ENCODE peak calls at places on chromosomes 1 and 21, in six cellular contexts. U is H9, R is GM23248, Y is GM23338, P is fibroblast of lung, G is mesendoderm. H is an unnamed sample. For H3K4me1, the result is how much of the 10 kb centered on the place peaks cover.

GRCh38 chr1:89620664-89621063 is 12.3 kb upstream of the LRRC8C start:
- DNase-seq in U (no peak), R (no peak), Y (no peak), G (no peak), P (no peak), H (no peak)

GRCh38 chr21:15104470-15104869 is 39.7 kb upstream of the NRIP1 start:
- DNase-seq in U (no peak), Y (no peak), R (no peak), P (no peak), G (no peak), H (no peak)

GRCh38 chr1:65469889-65470340 is 49.4 kb downstream of the LEPR start:
- DNase-seq in R (no peak), Y (no peak), P (peak), U (no peak), G (no peak), H (peak)

GRCh38 chr1:26373281-26373680 is 731 bp upstream of the ZNF683 start:
- DNase-seq in P (no peak), G (no peak), U (no peak), R (no peak), Y (no peak), H (no peak)

GRCh38 chr1:17462677-17463076 is 23.2 kb upstream of the RCC2 start:
- DNase-seq in G (no peak), Y (no peak), U (no peak), R (no peak), P (no peak), H (no peak)

GRCh38 chr1:17883662-17884395 is 128.7 kb downstream of the ACTL8 start:
- DNase-seq in U (no peak), P (no peak), R (no peak), G (no peak), Y (no peak), H (no peak)

GRCh38 chr1:9410737-9411297 is 118.1 kb downstream of the SPSB1 start:
- DNase-seq in Y (peak), R (peak), U (no peak), P (peak), G (peak), H (peak)

GRCh38 chr1:63924600-63924999 is 150.8 kb downstream of the ROR1 start:
- DNase-seq in R (no peak), G (peak), U (no peak), P (no peak), Y (no peak), H (no peak)

GRCh38 chr1:22949807-22950462 is 22.7 kb downstream of the LACTBL1 start:
- DNase-seq in R (no peak), Y (no peak), U (no peak), P (peak), G (no peak), H (peak)

GRCh38 chr1:155073377-155074272 is 5.0 kb upstream of the EFNA3 start:
- DNase-seq in R (no peak), Y (no peak), U (no peak), G (no peak), P (no peak), H (peak)

GRCh38 chr1:168726719-168727118 is 2.3 kb downstream of the DPT start:
- DNase-seq in R (no peak), Y (no peak), U (no peak), P (no peak), G (no peak), H (no peak)

GRCh38 chr1:40032240-40032891 is 8.2 kb upstream of the CAP1 start:
- DNase-seq in R (peak), Y (peak), U (peak), P (peak), G (peak), H (no peak)

GRCh38 chr1:222889445-222889844 is 74.6 kb downstream of the DISP1 start:
- DNase-seq in Y (no peak), U (no peak), P (no peak), G (no peak), R (peak), H (no peak)

GRCh38 chr1:208261874-208262273 is 17.7 kb upstream of the PLXNA2 start:
- DNase-seq in Y (no peak), G (no peak), P (no peak), U (no peak), R (no peak), H (no peak)

GRCh38 chr1:44695671-44696070 is 21.2 kb downstream of the ARMH1 start:
- DNase-seq in Y (no peak), G (no peak), U (no peak), R (no peak), P (no peak), H (no peak)

GRCh38 chr1:229165327-229165726 is 105.6 kb upstream of the RAB4A start:
- DNase-seq in G (no peak), U (no peak), P (no peak), R (no peak), Y (no peak), H (peak)

GRCh38 chr21:45356251-45356650 is 48.7 kb upstream of the COL18A1 start:
- DNase-seq in G (no peak), P (no peak), U (no peak), Y (peak), R (no peak), H (no peak)

GRCh38 chr1:55214903-55215193 is 316 bp downstream of the USP24 start:
- DNase-seq in R (peak), G (peak), Y (peak), P (peak), U (peak), H (peak)

GRCh38 chr21:42997053-42997452 is 22.7 kb downstream of the PKNOX1 start:
- DNase-seq in U (no peak), R (peak), P (peak), Y (no peak), G (no peak), H (peak)

GRCh38 chr1:9426291-9426711 is 113.0 kb upstream of the SLC25A33 start:
- DNase-seq in G (no peak), R (no peak), U (no peak), Y (no peak), P (no peak), H (no peak)

GRCh38 chr1:41380979-41381690 is 19.9 kb downstream of the FOXO6 start:
- DNase-seq in R (peak), G (no peak), Y (no peak), P (no peak), U (no peak), H (no peak)

GRCh38 chr21:42218836-42219605 is at the start of gene ABCG1:
- DNase-seq in P (no peak), U (peak), Y (peak), G (peak), R (peak), H (peak)

GRCh38 chr1:104463126-104463697 is 713.5 kb downstream of the AMY1C start:
- DNase-seq in R (no peak), U (no peak), Y (no peak), G (no peak), P (no peak), H (no peak)

GRCh38 chr1:90851711-90852050 is 134.6 kb upstream of the BARHL2 start:
- DNase-seq in G (no peak), U (no peak), Y (no peak), P (no peak), R (no peak), H (no peak)

GRCh38 chr1:3483801-3484444 is 29.5 kb downstream of the ARHGEF16 start:
- DNase-seq in P (no peak), G (peak), R (peak), Y (peak), U (peak), H (no peak)

GRCh38 chr1:169618367-169618766 is 11.6 kb downstream of the SELP start:
- DNase-seq in U (no peak), G (no peak), Y (no peak), P (no peak), R (no peak), H (no peak)

GRCh38 chr1:244165701-244166100 is 114.6 kb downstream of the ZBTB18 start:
- DNase-seq in U (no peak), R (no peak), P (no peak), Y (no peak), G (no peak), H (no peak)

GRCh38 chr1:226625832-226626576 is 77.4 kb downstream of the STUM start:
- DNase-seq in P (no peak), Y (no peak), R (no peak), G (no peak), U (no peak), H (peak)

GRCh38 chr1:87135313-87135712 is 193.4 kb upstream of the LMO4 start:
- DNase-seq in U (no peak), G (no peak), Y (no peak), P (no peak), R (no peak), H (no peak)

GRCh38 chr1:37588939-37589338 is 6.8 kb downstream of the GNL2 start:
- DNase-seq in U (no peak), P (no peak), R (no peak), Y (no peak), G (no peak), H (no peak)

GRCh38 chr1:175673236-175674150 is 69.9 kb downstream of the TNR start:
- DNase-seq in G (peak), P (no peak), Y (no peak), R (no peak), U (no peak), H (no peak)

GRCh38 chr21:41631564-41632461 is 123.9 kb upstream of the TMPRSS2 start:
- DNase-seq in Y (no peak), P (peak), U (no peak), R (peak), G (no peak), H (peak)

GRCh38 chr1:243409284-243409683 is 153.4 kb downstream of the SDCCAG8 start:
- DNase-seq in G (peak), P (no peak), U (no peak), Y (peak), R (no peak), H (no peak)

GRCh38 chr1:34686531-34686930 is 68.3 kb upstream of the GJB5 start:
- DNase-seq in R (no peak), G (no peak), Y (no peak), U (no peak), P (no peak), H (no peak)

GRCh38 chr1:46755121-46755520 is 36.2 kb upstream of the EFCAB14 start:
- DNase-seq in U (no peak), P (no peak), R (no peak), Y (no peak), G (no peak), H (no peak)

GRCh38 chr1:202615501-202616354 is 94.5 kb downstream of the SYT2 start:
- DNase-seq in Y (no peak), G (no peak), R (peak), U (no peak), P (peak), H (peak)

GRCh38 chr1:95207223-95207935 is 26.6 kb upstream of the RWDD3 start:
- DNase-seq in Y (no peak), P (no peak), G (no peak), R (no peak), U (no peak), H (no peak)

GRCh38 chr1:234866007-234866866 is 256.3 kb upstream of the IRF2BP2 start:
- DNase-seq in P (peak), R (peak), G (peak), U (no peak), Y (no peak), H (peak)

GRCh38 chr1:116415699-116416533 is 42.9 kb downstream of the ATP1A1 start:
- DNase-seq in U (peak), G (peak), R (peak), P (no peak), Y (peak), H (peak)

GRCh38 chr1:35243681-35244080 is 24.8 kb upstream of the ZMYM4 start:
- DNase-seq in G (no peak), U (no peak), P (no peak), Y (no peak), R (no peak), H (peak)

GRCh38 chr1:201307760-201308499 is 24.6 kb downstream of the PKP1 start:
- DNase-seq in R (peak), G (peak), P (no peak), Y (no peak), U (no peak), H (peak)

GRCh38 chr1:201309420-201309819 is 26.1 kb downstream of the PKP1 start:
- DNase-seq in R (peak), P (no peak), U (peak), G (peak), Y (peak), H (peak)

GRCh38 chr1:201304126-201304525 is 20.8 kb downstream of the PKP1 start:
- DNase-seq in R (no peak), U (no peak), Y (no peak), P (no peak), G (no peak), H (peak)

GRCh38 chr1:201305815-201306214 is 22.5 kb downstream of the PKP1 start:
- DNase-seq in G (no peak), U (no peak), Y (no peak), R (no peak), P (no peak), H (peak)

GRCh38 chr1:201307239-201307638 is 23.9 kb downstream of the PKP1 start:
- DNase-seq in Y (no peak), G (no peak), P (no peak), R (peak), U (no peak), H (peak)
- H3K4me2 ChIP-seq in Y (no peak), G (no peak), P (no peak), R (peak), U (no peak), H (no peak)

DNA sequence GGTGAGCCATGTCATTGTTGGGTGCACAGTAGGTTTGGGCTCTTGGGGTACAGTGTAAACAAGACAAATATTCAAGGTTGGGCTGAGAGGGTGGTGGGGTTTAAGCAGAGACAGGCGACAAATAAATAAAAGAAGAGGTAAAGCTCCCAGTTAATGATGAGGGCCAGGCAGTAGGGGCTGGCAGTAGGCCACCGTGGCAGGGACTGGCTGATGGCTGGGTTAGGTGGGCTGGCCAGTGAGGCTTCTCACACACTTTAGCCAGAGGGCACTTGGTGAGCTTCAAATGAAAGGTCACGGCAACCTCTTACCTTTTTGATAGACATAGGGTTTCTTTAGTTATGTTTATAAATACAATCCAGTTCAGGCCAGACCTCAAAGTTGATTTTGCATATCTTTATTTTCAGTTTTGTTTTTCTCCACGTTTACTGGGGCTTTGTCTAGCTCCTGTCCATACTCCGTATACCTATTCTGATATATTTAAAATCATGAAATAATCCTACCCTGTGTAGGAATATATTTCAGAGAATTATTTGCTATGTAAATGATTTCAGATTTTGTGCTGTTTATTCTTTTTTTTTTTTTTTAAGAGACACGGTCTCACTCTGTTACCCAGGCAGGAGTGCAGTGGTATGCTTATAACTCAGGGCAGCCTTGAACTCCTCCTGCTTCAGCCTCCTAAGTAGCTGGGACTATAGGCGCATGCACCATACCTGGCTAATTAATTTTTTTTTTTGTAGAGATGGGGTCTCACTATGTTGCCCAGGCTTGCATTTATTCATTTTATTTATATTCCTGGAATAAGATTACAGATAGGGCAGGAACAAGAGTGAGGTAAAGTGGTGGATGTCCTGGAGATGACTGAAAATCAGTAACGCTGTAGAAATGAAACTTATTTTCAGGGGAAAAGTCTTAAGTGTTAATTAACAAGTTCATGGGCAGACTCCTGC is 122.7 kb downstream of the RYR2 start:
- DNase-seq in P (no peak), G (no peak), Y (no peak), R (no peak), U (no peak), H (no peak)
- H3K4me1 ChIP-seq in P (under half), G (under half), Y (under half), R (under half), U (under half), H (under half)

DNA sequence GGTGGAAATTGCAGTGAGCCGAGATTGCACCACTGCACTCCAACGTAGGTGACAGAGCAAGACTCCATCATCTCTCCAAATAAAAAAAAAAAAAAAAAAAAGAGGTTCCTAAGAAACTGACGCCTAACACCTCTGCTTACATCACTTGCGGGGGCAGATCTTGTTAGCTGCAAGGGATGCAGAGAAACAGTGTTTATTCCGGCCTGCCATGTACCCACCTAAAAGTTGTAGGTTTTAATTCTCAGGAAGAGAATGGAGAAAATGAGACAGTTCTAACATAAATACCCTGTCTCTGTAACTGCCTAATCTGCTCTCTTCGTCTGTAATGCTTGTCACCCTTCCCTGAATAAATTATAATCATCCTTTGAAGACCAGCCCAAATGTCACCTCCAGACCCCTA is 9.0 kb upstream of the SRSF4 start:
- DNase-seq in R (no peak), G (no peak), Y (no peak), P (no peak), U (no peak), H (no peak)
- H3K4me2 ChIP-seq in R (no peak), G (no peak), Y (no peak), P (no peak), U (no peak), H (no peak)

DNA sequence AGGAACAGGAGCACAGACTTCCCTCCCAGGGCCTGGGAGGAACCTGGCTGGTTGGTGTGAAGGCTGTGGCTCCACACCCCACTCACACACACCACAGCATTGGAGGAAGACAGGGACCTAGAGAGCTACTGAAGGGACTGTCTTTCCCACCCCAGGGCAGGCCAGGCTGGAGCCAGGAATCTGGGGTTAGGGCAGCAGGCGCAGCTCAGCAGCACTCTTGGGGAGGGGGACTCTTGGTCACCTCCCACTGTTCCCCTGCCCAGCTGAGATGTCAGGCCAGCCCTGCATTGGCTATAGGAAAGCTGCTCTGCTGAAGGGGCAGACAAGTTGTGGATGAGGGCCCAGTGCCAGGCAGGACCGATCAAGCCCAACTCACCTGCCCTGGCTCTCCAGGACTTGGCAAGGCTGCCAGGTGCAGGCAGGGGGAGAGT is 1.6 kb upstream of the PLEKHA6 start:
- DNase-seq in R (no peak), G (no peak), Y (no peak), P (no peak), U (no peak), H (no peak)
- H3K4me1 ChIP-seq in R (under half), G (under half), Y (under half), P (under half), U (under half), H (under half)

DNA sequence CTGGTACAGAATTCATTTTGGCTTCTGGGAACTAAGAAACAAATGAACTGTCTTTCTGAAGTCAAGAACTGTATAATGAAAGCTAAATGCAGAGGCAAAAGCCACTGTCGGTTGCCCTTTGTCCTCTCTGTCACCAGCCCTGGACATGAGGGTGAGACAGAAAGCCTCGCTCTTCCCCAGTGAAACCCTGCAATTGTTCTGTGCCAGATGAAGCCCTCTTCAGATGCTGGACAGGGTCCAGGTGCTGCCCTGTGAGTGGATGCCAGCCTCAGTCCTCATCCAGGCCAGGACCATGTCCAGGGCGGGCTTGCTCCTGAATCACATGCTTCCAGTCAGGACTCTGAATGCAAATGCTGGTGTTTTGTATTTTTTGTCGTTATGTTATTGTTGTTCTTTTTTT is 138.7 kb downstream of the RUNX1 start:
- DNase-seq in R (no peak), P (no peak), G (no peak), U (no peak), Y (no peak), H (no peak)
- H3K4me2 ChIP-seq in R (no peak), P (no peak), G (no peak), U (no peak), Y (no peak), H (no peak)

GRCh38 chr1:30756545-30757195 is 904 bp downstream of the LAPTM5 start:
- DNase-seq in Y (no peak), U (no peak), P (peak), R (peak), G (peak), H (peak)
- H3K4me1 ChIP-seq in Y (under half), U (under half), P (under half), R (under half), G (under half), H (under half)